ENCODE peak calls at places on chromosomes 3 and 15, in ten cellular contexts. Y, U, X, A, D, Q, H, B, R and L are unnamed samples.

GRCh38 chr3:112472676-112473075 is 26.6 kb downstream of the BTLA start:
- DNase-seq in Y (no peak), U (no peak), X (no peak), A (no peak), D (no peak), Q (no peak), H (no peak), B (no peak), R (no peak), L (no peak)

GRCh38 chr3:2218826-2219225 is 120.2 kb downstream of the CNTN4 start:
- DNase-seq in Y (no peak), U (no peak), X (no peak), A (no peak), D (no peak), Q (no peak), H (no peak), B (no peak), R (no peak), L (no peak)

GRCh38 chr3:184737641-184738518 is 26.0 kb upstream of the MAGEF1 start:
- DNase-seq in Y (no peak), U (no peak), X (peak; percentile 27), A (no peak), D (no peak), Q (peak; percentile 70), H (no peak), B (no peak), R (peak; percentile 77), L (peak; percentile 4)

GRCh38 chr3:13301295-13301987 is 118.7 kb downstream of the NUP210 start:
- DNase-seq in Y (peak; percentile 75), U (no peak), X (no peak), A (peak; percentile 74), D (peak; percentile 54), Q (peak; percentile 64), H (no peak), B (no peak), R (peak; percentile 79), L (no peak)

GRCh38 chr3:98322686-98323085 is 31.0 kb upstream of the OR5K4 start:
- DNase-seq in Y (no peak), U (no peak), X (no peak), A (no peak), D (no peak), Q (no peak), H (no peak), B (no peak), R (no peak), L (no peak)

GRCh38 chr3:152556731-152557254 is 278.1 kb upstream of the P2RY1 start:
- DNase-seq in Y (no peak), U (no peak), X (no peak), A (no peak), D (peak; percentile 24), Q (peak; percentile 88), H (no peak), B (no peak), R (peak; percentile 79), L (no peak)

GRCh38 chr3:59771760-59772159 is 721.9 kb upstream of the CFAP20DC start:
- DNase-seq in Y (no peak), U (no peak), X (no peak), A (no peak), D (peak; percentile 23), Q (peak; percentile 80), H (no peak), B (no peak), R (peak; percentile 94), L (no peak)

GRCh38 chr3:148757238-148757930 is 59.7 kb downstream of the AGTR1 start:
- DNase-seq in Y (no peak), U (no peak), X (no peak), A (no peak), D (no peak), Q (peak; percentile 82), H (no peak), B (no peak), R (peak; percentile 77), L (no peak)

GRCh38 chr3:36733162-36733696 is 31.1 kb downstream of the DCLK3 start:
- DNase-seq in Y (no peak), U (no peak), X (no peak), A (no peak), D (no peak), Q (no peak), H (no peak), B (no peak), R (no peak), L (no peak)

GRCh38 chr3:17154221-17154620 is 269.5 kb downstream of the PLCL2 start:
- DNase-seq in Y (no peak), U (no peak), X (no peak), A (no peak), D (no peak), Q (no peak), H (no peak), B (no peak), R (no peak), L (no peak)

GRCh38 chr3:194404365-194405140 is 5.5 kb upstream of the GP5 start:
- DNase-seq in Y (no peak), U (no peak), X (no peak), A (no peak), D (peak; percentile 56), Q (peak; percentile 77), H (no peak), B (peak; percentile 35), R (peak; percentile 53), L (no peak)

DNA sequence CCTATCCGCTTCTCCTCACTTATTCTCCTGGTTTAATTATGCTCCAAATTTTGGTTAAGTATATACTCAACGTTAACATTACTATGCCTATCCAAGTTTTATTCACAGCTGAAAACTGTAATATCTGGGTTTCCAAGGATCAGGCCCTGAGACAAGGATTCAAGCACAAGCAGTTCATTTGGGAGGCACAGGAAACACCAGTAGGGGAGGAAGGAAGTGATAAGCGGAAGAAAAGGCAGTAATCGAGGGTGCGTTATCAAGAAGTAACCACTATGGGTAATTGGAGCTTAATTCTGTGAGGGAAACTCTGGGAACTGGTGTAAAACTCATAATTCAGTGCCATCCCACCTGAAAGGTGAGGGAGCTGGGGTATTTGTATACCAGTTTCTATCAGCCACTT is 120.3 kb downstream of the KCNAB1 start:
- DNase-seq in Y (no peak), U (no peak), X (no peak), A (no peak), D (no peak), Q (no peak), H (no peak), B (no peak), R (no peak), L (no peak)
- TF ChIP-seq CTCF in Y (no peak), U (no peak), X (no peak), A (no peak), D (no peak), Q (no peak), H (no peak), B (no peak), R (no peak), L (no peak)

DNA sequence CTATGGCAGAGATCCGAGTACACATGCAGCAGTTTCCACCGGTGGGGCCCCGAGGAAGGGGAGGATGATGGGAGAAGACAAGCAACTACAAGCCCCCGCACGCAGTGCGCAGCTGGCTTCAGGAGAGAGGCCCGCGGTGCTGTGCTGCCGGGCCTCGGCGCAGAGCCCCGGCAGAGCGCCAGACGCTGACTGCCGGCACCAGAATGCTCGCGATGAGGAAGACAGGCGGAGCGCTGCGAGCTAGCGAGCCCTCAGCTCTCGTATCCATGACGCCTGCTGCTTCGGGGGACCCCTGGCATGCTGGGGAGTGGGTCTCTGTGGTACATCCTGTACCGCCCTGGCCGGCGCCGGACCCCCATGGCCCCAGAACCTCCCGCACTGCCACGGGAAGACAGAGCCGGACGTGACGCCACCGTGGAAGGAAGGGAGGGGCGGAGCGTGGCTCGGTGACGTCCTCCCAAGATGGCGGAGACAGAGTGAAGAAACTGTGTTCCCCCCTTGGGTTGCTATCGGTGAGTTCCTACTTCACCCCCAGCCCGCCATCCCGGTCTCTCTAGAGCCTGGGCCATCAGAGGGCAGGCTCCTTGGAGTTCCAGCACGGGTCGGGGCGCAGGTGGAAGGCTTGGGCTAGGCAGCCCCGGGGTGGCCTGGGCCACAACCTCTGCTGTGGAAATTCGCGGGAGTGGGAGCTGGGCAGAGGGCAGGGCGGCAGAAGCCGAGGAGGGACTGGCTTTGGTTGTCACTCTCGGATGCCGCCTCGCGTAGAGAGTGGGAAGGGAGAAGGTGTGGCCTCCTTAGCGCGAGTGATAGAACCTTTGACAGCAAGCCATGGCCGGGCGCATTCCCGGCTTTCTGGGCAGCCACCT is at the start of gene MYNN:
- DNase-seq in Y (peak; percentile 94), U (peak; percentile 51), X (peak; percentile 93), A (peak; percentile 90), D (peak; percentile 91), Q (peak; percentile 90), H (peak; percentile 79), B (peak; percentile 88), R (peak; percentile 85), L (peak; percentile 93)
- TF ChIP-seq CTCF in Y (no peak), U (no peak), X (no peak), A (no peak), D (no peak), Q (peak; percentile 1), H (no peak), B (no peak), R (peak; percentile 24), L (no peak)

DNA sequence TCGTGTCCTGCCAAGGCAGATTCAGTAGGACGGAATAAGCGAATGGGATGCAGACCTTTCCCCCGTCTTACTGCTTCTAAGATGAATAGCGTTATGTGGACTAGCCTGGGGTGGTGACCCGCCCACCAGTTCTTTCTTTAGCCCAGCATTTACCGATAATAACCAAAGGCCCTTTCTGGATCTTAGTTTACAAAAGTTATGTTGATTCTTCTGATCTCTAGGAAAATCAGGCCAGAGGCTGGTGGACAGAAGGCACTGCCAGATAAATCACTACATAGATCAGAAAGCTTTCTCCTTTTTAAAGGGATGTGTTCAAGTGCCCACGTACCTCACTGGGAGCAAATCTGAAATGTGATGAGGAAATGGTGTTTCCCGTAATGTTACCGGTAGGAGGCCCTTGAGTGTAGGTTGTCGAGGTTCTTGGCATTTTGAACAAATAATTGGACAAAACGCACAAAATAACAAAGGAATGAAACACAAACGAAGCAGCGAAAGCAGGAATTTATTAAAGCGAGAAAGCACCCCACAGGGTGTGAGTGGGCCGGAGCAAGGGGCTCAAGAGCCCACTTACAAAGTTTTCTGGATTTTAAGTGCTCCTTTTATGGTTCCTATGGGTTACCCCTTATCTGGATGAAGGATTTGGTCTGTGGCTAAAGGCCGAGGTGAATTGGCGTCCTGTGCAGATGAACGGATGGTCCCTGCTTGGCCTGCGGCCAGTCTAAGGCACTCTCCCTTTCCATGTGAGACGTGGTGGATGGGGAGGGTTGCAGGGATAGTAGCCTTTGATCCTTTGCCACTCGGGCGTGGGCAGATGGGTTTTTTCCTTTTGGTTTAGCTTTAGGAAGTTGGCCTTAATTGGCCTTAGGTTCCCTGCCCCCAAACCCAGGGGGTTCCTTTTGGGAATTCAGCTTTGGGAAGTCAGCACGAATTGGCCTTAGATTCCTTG is 977 bp downstream of the SNX1 start:
- DNase-seq in Y (no peak), U (no peak), X (peak; percentile 59), A (no peak), D (peak; percentile 49), Q (peak; percentile 49), H (no peak), B (no peak), R (peak; percentile 16), L (no peak)
- TF ChIP-seq CTCF in Y (no peak), U (peak; percentile 31), X (peak; percentile 15), A (no peak), D (no peak), Q (peak; percentile 14), H (peak; percentile 42), B (no peak), R (peak; percentile 40), L (no peak)

DNA sequence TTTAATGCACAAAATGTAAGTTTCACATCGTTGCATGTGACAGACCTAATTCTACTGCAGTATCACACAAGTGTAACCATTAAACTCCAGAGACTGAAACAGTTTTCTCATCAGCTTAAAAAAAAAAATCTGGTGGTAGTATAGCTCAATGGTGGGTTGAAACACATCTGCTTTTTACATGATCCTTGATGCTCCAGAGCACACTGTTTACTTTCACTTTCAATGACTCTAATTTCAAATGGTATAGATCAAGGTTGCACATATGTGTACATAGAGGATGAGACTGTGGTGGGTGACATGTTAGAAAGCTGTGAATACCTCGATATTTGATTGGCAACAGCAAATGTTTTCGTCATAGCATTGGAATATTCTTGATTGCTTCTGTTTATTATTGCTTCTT is 22.4 kb downstream of the MCTP2 start:
- DNase-seq in Y (no peak), U (no peak), X (no peak), A (no peak), D (no peak), Q (no peak), H (no peak), B (no peak), R (no peak), L (no peak)
- TF ChIP-seq CTCF in Y (no peak), U (no peak), X (no peak), A (no peak), D (no peak), Q (no peak), H (no peak), B (no peak), R (no peak), L (no peak)